ENCODE peak calls at places on chromosomes 11 and 22, in four cellular contexts. F, Y, U and B are unnamed samples.

GRCh38 chr11:1146311-1146864 is 11.4 kb upstream of the MUC5AC start:
- DNase-seq in Y (no peak), U (no peak), F (no peak), B (no peak)

GRCh38 chr22:48974443-48975251 is 853.0 kb downstream of the BRD1 start:
- DNase-seq in U (no peak), Y (no peak), F (no peak), B (no peak)

GRCh38 chr11:10581481-10582019 is 13.1 kb upstream of the LYVE1 start:
- DNase-seq in Y (peak; percentile 63), F (no peak), U (peak; percentile 59), B (no peak)

GRCh38 chr11:76524919-76525318 is 80.1 kb downstream of the EMSY start:
- DNase-seq in U (no peak), Y (peak; percentile 44), F (no peak), B (no peak)

GRCh38 chr11:16511109-16511806 is 154.9 kb upstream of the SOX6 start:
- DNase-seq in U (no peak), Y (peak; percentile 96), F (no peak), B (no peak)

GRCh38 chr11:58577441-58578135 is 1.3 kb upstream of the ZFP91 start:
- DNase-seq in F (peak; percentile 58), U (peak; percentile 74), Y (peak; percentile 97), B (no peak)

GRCh38 chr11:60315866-60316265 is 11.2 kb upstream of the MS4A6E start:
- DNase-seq in F (peak; percentile 1), U (no peak), Y (no peak), B (no peak)

GRCh38 chr11:3232956-3233355 is 739 bp upstream of the MRGPRE start:
- DNase-seq in U (no peak), Y (no peak), F (no peak), B (no peak)

GRCh38 chr11:68037481-68038225 is 1.2 kb upstream of the TCIRG1 start:
- DNase-seq in Y (no peak), U (peak; percentile 49), F (no peak), B (no peak)

GRCh38 chr22:19815823-19816290 is 38.8 kb downstream of the GNB1L start:
- DNase-seq in F (no peak), U (no peak), Y (no peak), B (no peak)

GRCh38 chr22:49933236-49933921 is 14.9 kb downstream of the CRELD2 start:
- DNase-seq in F (no peak), Y (no peak), U (peak; percentile 94), B (no peak)

GRCh38 chr22:40406063-40406890 is 35.9 kb downstream of the SGSM3 start:
- DNase-seq in U (no peak), F (no peak), Y (no peak), B (no peak)

GRCh38 chr11:74010306-74010981 is 1.6 kb upstream of the UCP3 start:
- DNase-seq in F (peak; percentile 23), Y (no peak), U (no peak), B (peak; percentile 38)

GRCh38 chr11:61963282-61964057 is 4.0 kb downstream of the FTH1 start:
- DNase-seq in Y (peak; percentile 60), U (no peak), F (no peak), B (peak; percentile 21)

GRCh38 chr11:89491141-89491690 is at the start of gene NOX4:
- DNase-seq in F (peak; percentile 67), U (peak; percentile 68), Y (peak; percentile 48), B (no peak)

GRCh38 chr11:36412781-36413383 is 97.2 kb downstream of the TRAF6 start:
- DNase-seq in Y (peak; percentile 87), F (no peak), U (no peak), B (no peak)

GRCh38 chr11:128424867-128425285 is 162.5 kb downstream of the ETS1 start:
- DNase-seq in Y (peak; percentile 66), U (peak; percentile 62), F (peak; percentile 36), B (peak; percentile 77)

GRCh38 chr11:87281496-87281895 is 243.8 kb downstream of the TMEM135 start:
- DNase-seq in Y (peak; percentile 77), U (no peak), F (no peak), B (no peak)

GRCh38 chr22:49866646-49867045 is 13.0 kb downstream of the ZBED4 start:
- DNase-seq in F (no peak), U (no peak), Y (no peak), B (no peak)

GRCh38 chr11:134289167-134289566 is 13.0 kb downstream of the GLB1L3 start:
- DNase-seq in U (no peak), F (no peak), Y (no peak), B (no peak)

GRCh38 chr11:13959001-13959400 is 3.5 kb upstream of the SPON1 start:
- DNase-seq in Y (no peak), F (no peak), U (no peak), B (no peak)

GRCh38 chr11:76783901-76784813 is 1.0 kb downstream of the TSKU start:
- DNase-seq in U (peak; percentile 77), F (peak; percentile 92), Y (peak; percentile 84), B (peak; percentile 87)

GRCh38 chr22:23693979-23694680 is 3.3 kb downstream of the RGL4 start:
- DNase-seq in U (no peak), F (no peak), Y (no peak), B (no peak)

GRCh38 chr22:30004689-30005088 is 75.6 kb upstream of the HORMAD2 start:
- DNase-seq in Y (no peak), U (no peak), F (no peak), B (no peak)

GRCh38 chr22:49197500-49197899 is 630.2 kb downstream of the BRD1 start:
- DNase-seq in F (peak; percentile 0), Y (no peak), U (no peak), B (no peak)

GRCh38 chr22:37233751-37234631 is 10.1 kb downstream of the RAC2 start:
- DNase-seq in Y (no peak), F (no peak), U (peak; percentile 40), B (no peak)

DNA sequence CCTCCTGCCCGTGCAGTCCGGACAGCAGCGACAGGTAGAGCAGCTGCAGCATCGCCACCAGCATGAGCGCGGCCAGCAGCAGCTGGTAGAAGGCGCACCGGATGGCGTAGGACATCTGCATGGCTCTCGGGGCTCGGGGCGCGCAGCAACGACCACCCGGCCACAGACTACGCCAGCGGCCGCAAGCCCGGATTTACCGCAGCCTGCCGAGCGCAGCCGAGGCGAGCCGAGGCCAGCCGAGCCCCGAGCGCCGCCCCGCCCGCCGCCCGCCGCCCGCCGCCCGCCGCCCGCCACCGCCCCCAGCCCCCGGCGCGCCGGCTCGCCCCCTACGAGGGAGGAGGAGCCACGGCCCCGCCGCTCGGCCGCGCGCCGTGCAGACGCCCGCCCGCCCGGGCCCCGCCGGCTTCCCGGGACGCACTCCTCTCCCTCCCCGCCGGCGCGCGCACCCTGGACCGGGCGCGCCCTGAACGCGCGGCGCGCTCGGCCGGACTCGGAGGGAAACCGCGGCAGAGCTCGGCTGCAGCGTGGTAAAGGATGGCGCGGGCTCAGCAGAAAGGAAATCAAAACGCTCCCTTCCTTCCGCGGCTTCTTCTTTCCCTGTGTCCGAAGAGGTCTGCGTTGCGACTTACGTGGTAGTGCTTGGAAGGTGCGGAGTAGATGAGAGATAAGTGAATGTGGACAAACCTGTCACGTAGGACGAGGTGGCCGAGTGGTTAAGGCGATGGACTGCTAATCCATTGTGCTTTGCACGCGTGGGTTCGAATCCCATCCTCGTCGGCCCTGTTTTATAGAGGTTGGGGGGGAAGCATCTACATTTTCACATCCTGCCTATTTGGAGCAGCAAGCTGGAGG is at the start of gene B4GAT1:
- DNase-seq in U (peak; percentile 90), Y (peak; percentile 93), F (peak; percentile 83), B (peak; percentile 90)
- H3K4me1 ChIP-seq in U (peaks cover 27% of the 10 kb centered on the region), Y (peaks cover 12% of the 10 kb centered on the region), F (peaks cover 14% of the 10 kb centered on the region), B (peaks cover 49% of the 10 kb centered on the region)

GRCh38 chr11:31817054-31817620 is 6.0 kb upstream of the PAX6 start:
- DNase-seq in F (no peak), U (no peak), Y (no peak), B (no peak)
- H3K4me3 ChIP-seq in F (no peak overlapping the region), U (peak overlapping the region; percentile 62), Y (no peak overlapping the region), B (peak overlapping the region; percentile 13)

DNA sequence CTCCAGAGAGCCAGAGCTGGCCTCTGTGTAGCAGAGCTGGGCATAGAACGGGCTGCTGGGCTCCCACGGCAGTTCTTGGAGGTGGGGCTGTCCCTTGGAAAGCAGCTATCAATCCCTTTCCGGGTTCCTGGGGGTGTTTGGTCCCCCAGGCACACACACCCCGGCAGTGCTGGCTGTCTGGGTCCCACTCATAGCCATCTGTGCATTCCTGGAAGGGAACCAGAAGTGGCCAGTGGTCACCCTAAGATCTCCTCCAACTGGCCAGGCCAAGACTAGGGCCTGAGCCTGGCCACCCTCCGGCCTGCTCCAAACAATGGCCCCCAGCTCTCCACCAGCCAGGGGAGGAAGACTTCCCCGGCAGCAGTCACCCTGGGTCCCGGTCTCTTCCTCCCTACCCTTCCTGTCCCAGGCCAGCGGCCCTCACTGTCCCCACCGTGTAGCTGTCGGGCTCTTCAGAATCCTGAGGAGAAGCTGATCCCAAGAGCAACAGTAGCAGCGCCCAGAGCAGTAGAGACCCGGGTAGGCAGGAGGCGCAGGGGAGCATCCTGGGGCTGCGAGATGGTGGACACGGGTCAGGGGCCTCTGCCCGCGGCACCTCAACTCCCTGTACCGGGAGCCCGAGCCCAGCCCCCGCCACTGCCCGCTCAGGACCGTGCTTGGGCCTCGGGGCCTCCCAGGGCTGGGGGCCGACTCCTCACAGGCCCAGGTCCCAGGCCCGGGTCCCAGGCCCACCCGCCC is 620 bp downstream of the EFEMP2 start:
- DNase-seq in Y (no peak), F (peak; percentile 61), U (peak; percentile 66), B (no peak)
- TF ChIP-seq CTCF in Y (peak; percentile 23), F (peak; percentile 32), U (no peak), B (no peak)

DNA sequence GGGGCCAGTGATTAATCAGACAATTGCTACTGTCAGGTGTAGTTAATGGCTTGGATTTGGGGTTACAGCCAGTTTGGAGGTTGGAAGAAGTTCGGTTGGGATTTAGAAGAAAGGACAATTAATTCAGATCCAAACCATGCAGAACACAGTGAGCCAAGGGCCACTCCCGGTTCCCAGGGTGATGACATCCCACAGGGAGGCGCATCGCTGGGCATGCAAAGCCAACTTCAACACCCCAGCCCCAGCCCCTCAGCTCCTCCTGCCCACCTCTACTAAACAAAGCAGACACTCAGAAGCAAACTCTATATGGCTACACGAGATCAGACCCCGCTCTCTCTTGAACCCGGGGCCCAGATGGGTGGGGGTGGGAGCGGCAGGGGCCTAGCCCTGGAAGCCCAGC is 10.2 kb downstream of the MB start:
- DNase-seq in Y (no peak), U (no peak), F (no peak), B (no peak)
- H3K4me1 ChIP-seq in Y (peaks cover 1% of the 10 kb centered on the region), U (peaks cover 68% of the 10 kb centered on the region), F (peaks cover 29% of the 10 kb centered on the region), B (no peaks in the 10 kb centered on the region)

DNA sequence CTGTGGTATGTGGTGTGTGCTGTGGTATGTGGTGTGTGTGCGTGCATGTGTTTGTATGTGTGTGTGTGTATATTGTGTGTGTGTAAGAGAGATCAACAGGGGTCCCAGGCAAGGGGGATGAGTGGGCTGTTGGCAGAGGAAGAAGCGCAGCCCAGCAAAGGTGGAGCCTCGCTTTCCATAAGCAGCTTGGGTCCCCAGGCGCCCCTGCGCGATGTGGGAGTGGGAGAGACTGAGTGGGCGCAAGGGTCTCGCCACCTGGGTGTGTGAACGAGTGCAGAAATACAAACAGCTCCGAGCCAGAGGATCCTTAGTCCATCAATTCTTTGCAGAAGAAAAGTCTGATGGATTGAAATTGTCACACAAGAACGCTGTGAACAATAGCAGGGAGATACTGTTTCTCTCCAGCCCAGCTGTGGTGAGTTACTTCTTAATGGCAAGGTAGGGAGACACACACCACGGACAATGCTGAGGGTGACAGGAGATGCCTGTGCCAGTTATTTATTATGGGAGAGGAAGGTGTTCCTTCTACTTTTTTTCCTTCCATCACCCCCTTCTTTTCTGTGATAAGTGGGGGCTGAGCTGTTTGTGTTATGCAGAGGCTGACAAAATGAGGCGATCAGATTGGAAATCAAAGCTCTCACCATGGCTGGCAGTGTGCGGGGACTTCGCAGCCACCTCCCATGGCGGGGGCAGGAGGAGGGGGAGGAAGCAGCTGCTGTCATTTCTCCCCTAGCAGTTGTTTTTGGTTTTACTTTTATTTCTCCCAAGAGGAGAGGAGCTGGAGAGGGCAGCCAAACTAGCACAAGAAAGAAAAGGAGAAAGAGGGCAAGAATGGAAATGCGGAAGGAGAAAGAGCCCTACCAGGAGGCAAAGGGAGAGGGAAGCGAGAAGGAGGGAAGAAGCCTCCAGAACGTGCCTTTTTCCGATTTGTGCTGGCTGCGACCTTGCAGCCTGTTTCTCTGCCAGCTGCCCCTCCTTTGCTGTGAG is 755.7 kb downstream of the NTM start:
- DNase-seq in F (peak; percentile 20), U (peak; percentile 72), Y (peak; percentile 26), B (no peak)
- H3K4me3 ChIP-seq in F (no peak overlapping the region), U (peak overlapping the region; percentile 46), Y (peak overlapping the region; percentile 9), B (no peak overlapping the region)